ENCODE peak calls at places on chromosomes 12 and 14, in eight cellular contexts. H, W, L, K, O, U, G and V are unnamed samples.

GRCh38 chr14:102944448-102945330 is 22.2 kb downstream of the AMN start:
- DNase-seq in U (no peak), W (no peak), K (no peak), G (no peak), H (no peak), O (no peak), L (no peak), V (no peak)

GRCh38 chr14:76953196-76953945 is 75.1 kb downstream of the IRF2BPL start:
- DNase-seq in K (peak; percentile 81), W (peak; percentile 63), U (peak; percentile 77), G (peak; percentile 86), O (no peak), H (peak; percentile 74), L (no peak), V (peak; percentile 98)

GRCh38 chr14:65453807-65454480 is 41.4 kb downstream of the FUT8 start:
- DNase-seq in G (no peak), H (no peak), O (no peak), U (peak; percentile 30), W (peak; percentile 76), L (no peak), K (no peak), V (no peak)

GRCh38 chr12:47222960-47223847 is 143.4 kb upstream of the AMIGO2 start:
- DNase-seq in U (peak; percentile 41), L (peak; percentile 91), G (no peak), H (no peak), O (no peak), K (no peak), W (peak; percentile 44), V (no peak)

GRCh38 chr14:94116701-94117100 is 6.2 kb downstream of the IFI27 start:
- DNase-seq in O (no peak), W (no peak), L (no peak), K (no peak), H (no peak), U (no peak), G (no peak), V (no peak)

GRCh38 chr12:5197127-5197526 is 153.4 kb downstream of the KCNA5 start:
- DNase-seq in O (no peak), L (no peak), G (no peak), W (no peak), U (no peak), H (no peak), K (no peak), V (peak; percentile 19)

GRCh38 chr12:113424915-113425823 is 3.0 kb downstream of the SDSL start:
- DNase-seq in O (peak; percentile 50), L (peak; percentile 96), K (peak; percentile 29), W (peak; percentile 71), U (no peak), H (peak; percentile 50), G (peak; percentile 80), V (peak; percentile 59)

GRCh38 chr14:105894978-105895881 is 368.8 kb downstream of the TMEM121 start:
- DNase-seq in O (no peak), U (no peak), H (no peak), L (no peak), G (peak; percentile 54), W (no peak), K (peak; percentile 1), V (no peak)

GRCh38 chr14:71289536-71289935 is 382.3 kb downstream of the PCNX1 start:
- DNase-seq in L (no peak), K (no peak), G (no peak), W (no peak), U (no peak), H (no peak), O (peak; percentile 70), V (peak; percentile 95)

GRCh38 chr12:25810683-25811082 is 147.8 kb upstream of the RASSF8 start:
- DNase-seq in U (no peak), L (no peak), G (no peak), W (no peak), O (no peak), K (no peak), H (no peak), V (no peak)

GRCh38 chr14:23548351-23549318 is 2.9 kb downstream of the ZFHX2 start:
- DNase-seq in K (no peak), O (no peak), W (peak; percentile 48), L (peak; percentile 81), U (no peak), H (no peak), G (no peak), V (no peak)

GRCh38 chr14:92877757-92878431 is 45.1 kb upstream of the CHGA start:
- DNase-seq in U (peak; percentile 29), O (no peak), H (no peak), L (peak; percentile 63), W (peak; percentile 53), G (no peak), K (peak; percentile 55), V (no peak)
- TF ChIP-seq CTCF in U (no peak), O (no peak), H (no peak), L (no peak), W (no peak), G (no peak), K (no peak), V (no peak)

GRCh38 chr12:69828897-69829296 is 3.9 kb downstream of the MYRFL start:
- DNase-seq in W (no peak), U (no peak), K (no peak), G (no peak), O (no peak), L (no peak), H (no peak), V (no peak)
- H3K4me3 ChIP-seq in W (no peak overlapping the region), U (no peak overlapping the region), K (no peak overlapping the region), G (no peak overlapping the region), O (no peak overlapping the region), L (no peak overlapping the region), H (no peak overlapping the region), V (no peak overlapping the region)

GRCh38 chr14:100686858-100687257 is 39.8 kb upstream of the DLK1 start:
- DNase-seq in O (no peak), K (no peak), G (no peak), U (no peak), H (no peak), L (no peak), W (no peak), V (no peak)
- TF ChIP-seq CTCF in O (no peak), K (no peak), G (no peak), U (no peak), H (no peak), L (no peak), W (no peak), V (no peak)

GRCh38 chr12:66399626-66399931 is 97.3 kb downstream of the HELB start:
- DNase-seq in G (no peak), W (no peak), K (no peak), H (no peak), U (no peak), O (no peak), L (no peak), V (no peak)
- H3K4me3 ChIP-seq in G (no peak overlapping the region), W (no peak overlapping the region), K (no peak overlapping the region), H (no peak overlapping the region), U (no peak overlapping the region), O (no peak overlapping the region), L (no peak overlapping the region), V (no peak overlapping the region)

GRCh38 chr12:65232490-65233077 is 45.9 kb upstream of the MSRB3 start:
- DNase-seq in O (peak; percentile 52), U (no peak), H (no peak), W (peak; percentile 56), L (no peak), K (no peak), G (no peak), V (peak; percentile 45)
- TF ChIP-seq CTCF in O (peak; percentile 85), U (no peak), H (no peak), W (peak; percentile 37), L (peak; percentile 72), K (peak; percentile 42), G (peak; percentile 54), V (peak; percentile 58)

GRCh38 chr12:104490850-104491249 is 34.1 kb downstream of the CHST11 start:
- DNase-seq in H (no peak), W (no peak), G (no peak), L (no peak), O (peak; percentile 71), K (no peak), U (no peak), V (no peak)
- H3K4me3 ChIP-seq in H (no peak overlapping the region), W (no peak overlapping the region), G (no peak overlapping the region), L (no peak overlapping the region), O (no peak overlapping the region), K (no peak overlapping the region), U (no peak overlapping the region), V (no peak overlapping the region)